ENCODE peak calls at places on chromosome 6, in ten cellular contexts. S, U, T, K, G, Y, N, H, E and R are unnamed samples.

GRCh38 chr6:122652431-122652830 is 42.2 kb downstream of the PKIB start:
- DNase-seq in S (no peak), U (no peak), T (no peak), K (no peak), G (no peak), Y (no peak), N (peak), H (no peak), E (no peak), R (no peak)

GRCh38 chr6:150269130-150269856 is 99.5 kb upstream of the IYD start:
- DNase-seq in S (no peak), U (no peak), T (no peak), K (no peak), G (no peak), Y (no peak), N (no peak), H (no peak), E (no peak), R (no peak)

GRCh38 chr6:52573295-52573694 is 3.6 kb downstream of the TRAM2 start:
- DNase-seq in S (no peak), U (no peak), T (no peak), K (no peak), G (no peak), Y (no peak), N (peak), H (no peak), E (no peak), R (peak)

GRCh38 chr6:24721461-24722215 is 2.7 kb upstream of the C6orf62 start:
- DNase-seq in S (peak), U (no peak), T (peak), K (no peak), G (no peak), Y (no peak), N (peak), H (no peak), E (peak), R (peak)

GRCh38 chr6:15337584-15337981 is 91.7 kb downstream of the JARID2 start:
- DNase-seq in S (no peak), U (no peak), T (no peak), K (no peak), G (no peak), Y (no peak), N (no peak), H (no peak), E (no peak), R (no peak)

GRCh38 chr6:132247381-132248159 is 153.7 kb downstream of the MOXD1 start:
- DNase-seq in S (no peak), U (no peak), T (no peak), K (no peak), G (no peak), Y (no peak), N (no peak), H (no peak), E (no peak), R (no peak)

GRCh38 chr6:35681298-35681697 is 7.4 kb downstream of the FKBP5 start:
- DNase-seq in S (no peak), U (no peak), T (no peak), K (no peak), G (no peak), Y (no peak), N (no peak), H (peak), E (no peak), R (no peak)

GRCh38 chr6:20610636-20611200 is 76.5 kb downstream of the CDKAL1 start:
- DNase-seq in S (no peak), U (no peak), T (no peak), K (no peak), G (no peak), Y (no peak), N (peak), H (no peak), E (no peak), R (peak)

GRCh38 chr6:30325873-30326445 is 768 bp upstream of the TRIM39 start:
- DNase-seq in S (no peak), U (no peak), T (no peak), K (peak), G (peak), Y (peak), N (peak), H (no peak), E (no peak), R (no peak)

GRCh38 chr6:144335315-144335861 is 50.3 kb downstream of the UTRN start:
- DNase-seq in S (no peak), U (no peak), T (no peak), K (no peak), G (no peak), Y (no peak), N (no peak), H (no peak), E (no peak), R (no peak)

GRCh38 chr6:54283877-54284860 is 24.1 kb upstream of the TINAG start:
- DNase-seq in S (no peak), U (no peak), T (no peak), K (no peak), G (no peak), Y (no peak), N (no peak), H (no peak), E (no peak), R (no peak)

GRCh38 chr6:169847773-169848380 is 96.5 kb downstream of the ERMARD start:
- DNase-seq in S (no peak), U (no peak), T (no peak), K (no peak), G (no peak), Y (no peak), N (no peak), H (no peak), E (no peak), R (no peak)

GRCh38 chr6:30682181-30683117 is 4.0 kb downstream of the PPP1R18 start:
- DNase-seq in S (peak), U (no peak), T (peak), K (peak), G (peak), Y (peak), N (peak), H (peak), E (peak), R (peak)

GRCh38 chr6:43996614-43997341 is 130.5 kb downstream of the MRPL14 start:
- DNase-seq in S (no peak), U (no peak), T (no peak), K (peak), G (no peak), Y (no peak), N (no peak), H (no peak), E (no peak), R (no peak)

GRCh38 chr6:36769676-36770499 is 69.4 kb downstream of the CPNE5 start:
- DNase-seq in S (no peak), U (no peak), T (no peak), K (peak), G (no peak), Y (no peak), N (peak), H (peak), E (no peak), R (peak)

GRCh38 chr6:2973656-2974055 is 2.3 kb upstream of the SERPINB6 start:
- DNase-seq in S (no peak), U (no peak), T (no peak), K (no peak), G (no peak), Y (no peak), N (no peak), H (peak), E (no peak), R (no peak)

GRCh38 chr6:32852018-32852843 is 1.3 kb downstream of the TAP1 start:
- DNase-seq in S (no peak), U (no peak), T (peak), K (no peak), G (no peak), Y (no peak), N (no peak), H (peak), E (no peak), R (peak)

GRCh38 chr6:90087103-90087833 is 193.0 kb downstream of the GJA10 start:
- DNase-seq in S (no peak), U (no peak), T (no peak), K (no peak), G (no peak), Y (no peak), N (peak), H (no peak), E (no peak), R (peak)

GRCh38 chr6:161251345-161251744 is 22.5 kb downstream of the AGPAT4 start:
- DNase-seq in S (no peak), U (no peak), T (no peak), K (no peak), G (no peak), Y (no peak), N (no peak), H (no peak), E (no peak), R (no peak)

GRCh38 chr6:13680448-13680968 is 31.1 kb downstream of the RANBP9 start:
- DNase-seq in S (no peak), U (no peak), T (no peak), K (no peak), G (no peak), Y (no peak), N (no peak), H (no peak), E (no peak), R (no peak)

GRCh38 chr6:152078804-152079203 is 271.3 kb downstream of the ESR1 start:
- DNase-seq in S (no peak), U (no peak), T (no peak), K (no peak), G (no peak), Y (no peak), N (no peak), H (no peak), E (no peak), R (no peak)

GRCh38 chr6:64299176-64299575 is 663.6 kb downstream of the PHF3 start:
- DNase-seq in S (no peak), U (no peak), T (no peak), K (no peak), G (no peak), Y (no peak), N (no peak), H (no peak), E (no peak), R (no peak)

GRCh38 chr6:4567141-4567540 is 209.1 kb upstream of the CDYL start:
- DNase-seq in S (no peak), U (no peak), T (no peak), K (no peak), G (no peak), Y (no peak), N (peak), H (no peak), E (no peak), R (peak)

GRCh38 chr6:28693751-28694443 is 168.2 kb downstream of the GPX5 start:
- DNase-seq in S (no peak), U (no peak), T (no peak), K (no peak), G (no peak), Y (no peak), N (peak), H (no peak), E (no peak), R (no peak)

GRCh38 chr6:157762636-157763035 is 60.4 kb upstream of the SNX9 start:
- DNase-seq in S (no peak), U (no peak), T (no peak), K (no peak), G (no peak), Y (no peak), N (peak), H (no peak), E (no peak), R (peak)

GRCh38 chr6:10528170-10528981 is 7.2 kb downstream of the GCNT2 start:
- DNase-seq in S (no peak), U (no peak), T (no peak), K (no peak), G (no peak), Y (no peak), N (peak), H (peak), E (no peak), R (no peak)

GRCh38 chr6:28709478-28710349 is 184.0 kb downstream of the GPX5 start:
- DNase-seq in S (no peak), U (no peak), T (no peak), K (no peak), G (no peak), Y (peak), N (no peak), H (no peak), E (no peak), R (no peak)

GRCh38 chr6:147150303-147150702 is 53.9 kb upstream of the STXBP5 start:
- DNase-seq in S (no peak), U (no peak), T (no peak), K (no peak), G (no peak), Y (no peak), N (no peak), H (no peak), E (no peak), R (no peak)

GRCh38 chr6:27178001-27178730 is 69.3 kb upstream of the PRSS16 start:
- DNase-seq in S (no peak), U (no peak), T (peak), K (no peak), G (peak), Y (peak), N (peak), H (peak), E (peak), R (peak)

GRCh38 chr6:84953401-84953800 is 189.0 kb upstream of the TBX18 start:
- DNase-seq in S (no peak), U (no peak), T (no peak), K (no peak), G (no peak), Y (no peak), N (no peak), H (no peak), E (no peak), R (peak)

GRCh38 chr6:108133594-108134179 is 32.1 kb upstream of the NR2E1 start:
- DNase-seq in S (no peak), U (peak), T (peak), K (peak), G (peak), Y (peak), N (peak), H (peak), E (peak), R (peak)

GRCh38 chr6:20906938-20907337 is 372.7 kb downstream of the CDKAL1 start:
- DNase-seq in S (no peak), U (no peak), T (no peak), K (no peak), G (no peak), Y (peak), N (peak), H (no peak), E (no peak), R (peak)

GRCh38 chr6:54897462-54898189 is 51.1 kb downstream of the FAM83B start:
- DNase-seq in S (no peak), U (no peak), T (no peak), K (no peak), G (no peak), Y (no peak), N (no peak), H (no peak), E (no peak), R (peak)

GRCh38 chr6:84422380-84422968 is 195.0 kb upstream of the CEP162 start:
- DNase-seq in S (no peak), U (peak), T (peak), K (peak), G (no peak), Y (peak), N (peak), H (peak), E (no peak), R (peak)